ENCODE peak calls at places on chromosomes 12 and 14, in ten cellular contexts. F is activated CD4-positive, alpha-beta T cell treated with anti-CD3 and anti-CD28 coated beads, Interleukin-2, amount 50 U/mL, for 24 hours; Z is progenitor cell of endocrine pancreas; V is endothelial cell; Q is NCI-H2171 treated with DMSO at 0.1 percent for 48 hours; S is ELF-1; N is HS-5; L is keratinocyte; G is stimulated activated CD4-positive, alpha-beta T cell treated with anti-CD3 and anti-CD28 coated beads, Interleukin-1b, Interleukin-23, amount 100 ng/mL, for 1 hour; R is amygdala. A is an unnamed sample.

GRCh38 chr12:108232565-108232964 is 103.5 kb downstream of the WSCD2 start:
- DNase-seq in F (no peak), Z (no peak), V (no peak), Q (no peak), S (no peak), N (no peak), L (no peak), G (no peak), R (no peak), A (no peak)

GRCh38 chr12:52242442-52243263 is 9.6 kb downstream of the KRT7 start:
- DNase-seq in F (no peak), Z (no peak), V (no peak), Q (no peak), S (no peak), N (no peak), L (no peak), G (no peak), R (no peak), A (no peak)

GRCh38 chr14:91119556-91120311 is 5.9 kb downstream of the DGLUCY start:
- DNase-seq in F (no peak), Z (no peak), V (no peak), Q (no peak), S (no peak), N (peak; percentile 66), L (peak; percentile 84), G (no peak), R (no peak), A (peak; percentile 76)

GRCh38 chr12:68538722-68539614 is 71.7 kb upstream of the RAP1B start:
- DNase-seq in F (no peak), Z (no peak), V (no peak), Q (no peak), S (peak; percentile 84), N (no peak), L (no peak), G (no peak), R (no peak), A (no peak)

GRCh38 chr12:42490261-42490842 is 99.2 kb downstream of the PRICKLE1 start:
- DNase-seq in F (no peak), Z (no peak), V (no peak), Q (no peak), S (no peak), N (no peak), L (no peak), G (no peak), R (no peak), A (no peak)

GRCh38 chr12:100234591-100235304 is 32.1 kb downstream of the DEPDC4 start:
- DNase-seq in F (no peak), Z (no peak), V (no peak), Q (peak; percentile 60), S (no peak), N (no peak), L (no peak), G (no peak), R (peak; percentile 5), A (no peak)

GRCh38 chr14:89325299-89325883 is 91.6 kb downstream of the FOXN3 start:
- DNase-seq in F (no peak), Z (no peak), V (no peak), Q (no peak), S (no peak), N (no peak), L (no peak), G (no peak), R (no peak), A (no peak)

GRCh38 chr12:91931110-91931509 is 214.5 kb downstream of the BTG1 start:
- DNase-seq in F (no peak), Z (no peak), V (no peak), Q (peak; percentile 49), S (no peak), N (no peak), L (peak; percentile 59), G (no peak), R (no peak), A (no peak)

GRCh38 chr12:23686095-23686494 is 263.4 kb downstream of the SOX5 start:
- DNase-seq in F (no peak), Z (no peak), V (no peak), Q (no peak), S (no peak), N (no peak), L (no peak), G (no peak), R (no peak), A (no peak)